ENCODE peak calls at places on chromosome 16, in seven cellular contexts. F is cardiac muscle cell, D is adrenal gland, H is uterus, N is heart left ventricle, S is H9, M is pancreas. J is an unnamed sample.

GRCh38 chr16:81636298-81636960 is 142.7 kb upstream of the PLCG2 start:
- DNase-seq in F (no peak), D (no peak), H (no peak), N (no peak), S (no peak), M (no peak), J (no peak)

GRCh38 chr16:55508941-55509920 is at the start of gene LPCAT2:
- DNase-seq in F (peak; percentile 91), D (peak; percentile 90), H (peak; percentile 91), N (peak; percentile 87), S (peak; percentile 93), M (peak; percentile 77), J (peak; percentile 89)

GRCh38 chr16:86985656-86986030 is 331.5 kb downstream of the C16orf95 start:
- DNase-seq in F (no peak), D (no peak), H (no peak), N (no peak), S (no peak), M (no peak), J (no peak)

GRCh38 chr16:30773826-30774225 is 11.7 kb downstream of the RNF40 start:
- DNase-seq in F (no peak), D (no peak), H (no peak), N (no peak), S (no peak), M (no peak), J (no peak)

GRCh38 chr16:58634265-58634802 is 4.7 kb upstream of the CNOT1 start:
- DNase-seq in F (no peak), D (no peak), H (no peak), N (no peak), S (no peak), M (no peak), J (no peak)

GRCh38 chr16:80404847-80405246 is 135.9 kb upstream of the DYNLRB2 start:
- DNase-seq in F (no peak), D (no peak), H (no peak), N (no peak), S (no peak), M (no peak), J (no peak)

GRCh38 chr16:66271074-66272060 is 95.1 kb upstream of the CDH5 start:
- DNase-seq in F (no peak), D (no peak), H (no peak), N (no peak), S (peak; percentile 28), M (no peak), J (no peak)

GRCh38 chr16:52251495-52251894 is 295.4 kb downstream of the TOX3 start:
- DNase-seq in F (peak; percentile 1), D (no peak), H (no peak), N (no peak), S (no peak), M (no peak), J (no peak)

GRCh38 chr16:66856184-66856730 is 12.0 kb downstream of the CA7 start:
- DNase-seq in F (no peak), D (no peak), H (no peak), N (no peak), S (no peak), M (no peak), J (no peak)

GRCh38 chr16:70683146-70683944 is 2.5 kb downstream of the MTSS2 start:
- DNase-seq in F (no peak), D (no peak), H (no peak), N (no peak), S (no peak), M (no peak), J (no peak)

GRCh38 chr16:47712276-47713224 is 251.4 kb downstream of the PHKB start:
- DNase-seq in F (no peak), D (peak; percentile 25), H (no peak), N (no peak), S (no peak), M (no peak), J (no peak)

GRCh38 chr16:6804461-6804860 is 528.2 kb upstream of the RBFOX1 start:
- DNase-seq in F (no peak), D (no peak), H (no peak), N (no peak), S (no peak), M (no peak), J (no peak)

GRCh38 chr16:20865420-20866126 is 34.6 kb downstream of the DCUN1D3 start:
- DNase-seq in F (no peak), D (no peak), H (no peak), N (no peak), S (no peak), M (no peak), J (no peak)

GRCh38 chr16:85422374-85423185 is 190.5 kb upstream of the GSE1 start:
- DNase-seq in F (no peak), D (no peak), H (peak; percentile 59), N (peak; percentile 19), S (no peak), M (peak; percentile 95), J (no peak)

GRCh38 chr16:19935696-19936095 is 51.0 kb upstream of the GPRC5B start:
- DNase-seq in F (peak; percentile 12), D (no peak), H (no peak), N (no peak), S (no peak), M (no peak), J (no peak)

GRCh38 chr16:12674096-12674495 is 129.6 kb downstream of the CPPED1 start:
- DNase-seq in F (no peak), D (no peak), H (no peak), N (no peak), S (no peak), M (no peak), J (no peak)

GRCh38 chr16:80948886-80949502 is 57.7 kb downstream of the CMC2 start:
- DNase-seq in F (peak; percentile 71), D (peak; percentile 75), H (no peak), N (peak; percentile 40), S (peak; percentile 80), M (no peak), J (peak; percentile 63)

GRCh38 chr16:65453646-65454045 is 331.8 kb upstream of the CDH11 start:
- DNase-seq in F (no peak), D (no peak), H (no peak), N (no peak), S (no peak), M (no peak), J (no peak)

GRCh38 chr16:52526429-52526828 is 20.5 kb downstream of the TOX3 start:
- DNase-seq in F (no peak), D (no peak), H (no peak), N (no peak), S (no peak), M (no peak), J (no peak)

GRCh38 chr16:7227193-7227825 is 105.3 kb upstream of the RBFOX1 start:
- DNase-seq in F (no peak), D (no peak), H (no peak), N (no peak), S (peak; percentile 57), M (no peak), J (peak; percentile 82)

GRCh38 chr16:85202051-85202601 is 89.9 kb upstream of the CIBAR2 start:
- DNase-seq in F (no peak), D (no peak), H (peak; percentile 41), N (no peak), S (no peak), M (no peak), J (no peak)

GRCh38 chr16:3223913-3224515 is 10.9 kb downstream of the ZNF200 start:
- DNase-seq in F (no peak), D (no peak), H (no peak), N (no peak), S (no peak), M (no peak), J (no peak)
- H3K9me3 ChIP-seq in F (no peaks in the 10 kb centered on the region), D (peaks cover 42% of the 10 kb centered on the region), H (no peaks in the 10 kb centered on the region), N (no peaks in the 10 kb centered on the region), S (peaks cover 41% of the 10 kb centered on the region), M (no peaks in the 10 kb centered on the region), J (peaks cover 15% of the 10 kb centered on the region)

GRCh38 chr16:68292425-68292824 is 18.3 kb downstream of the SLC7A6OS start:
- DNase-seq in F (no peak), D (no peak), H (no peak), N (no peak), S (no peak), M (no peak), J (no peak)

GRCh38 chr16:68289202-68289601 is 21.5 kb downstream of the SLC7A6OS start:
- DNase-seq in F (no peak), D (no peak), H (no peak), N (no peak), S (no peak), M (no peak), J (no peak)

GRCh38 chr16:68290455-68290854 is 20.3 kb downstream of the SLC7A6OS start:
- DNase-seq in F (no peak), D (no peak), H (no peak), N (no peak), S (no peak), M (no peak), J (no peak)

GRCh38 chr16:68289621-68290329 is 21.0 kb downstream of the SLC7A6OS start:
- DNase-seq in F (peak; percentile 39), D (no peak), H (no peak), N (no peak), S (no peak), M (no peak), J (no peak)

DNA sequence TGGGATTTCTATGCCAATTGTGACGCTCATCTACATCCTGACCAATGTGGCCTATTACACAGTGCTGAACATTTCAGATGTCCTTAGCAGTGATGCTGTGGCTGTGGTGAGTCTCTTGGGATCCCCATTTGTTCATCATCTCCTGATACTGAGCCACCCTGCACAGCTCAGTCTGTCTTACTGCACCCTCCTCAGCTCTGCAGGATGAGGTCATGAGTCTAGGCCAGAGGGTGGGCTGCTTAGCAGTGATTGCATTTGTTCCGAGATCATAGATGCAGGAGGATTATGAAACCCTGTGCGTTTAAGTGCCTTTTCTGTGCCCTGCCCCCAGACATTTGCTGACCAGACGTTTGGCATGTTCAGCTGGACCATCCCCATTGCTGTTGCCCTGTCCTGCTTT is 19.5 kb downstream of the SLC7A6OS start:
- DNase-seq in F (no peak), D (no peak), H (no peak), N (no peak), S (no peak), M (no peak), J (no peak)
- H3K4me1 ChIP-seq in F (no peaks in the 10 kb centered on the region), D (peaks cover 36% of the 10 kb centered on the region), H (no peaks in the 10 kb centered on the region), N (peaks cover 61% of the 10 kb centered on the region), S (no peaks in the 10 kb centered on the region), M (no peaks in the 10 kb centered on the region), J (peaks cover 4% of the 10 kb centered on the region)

DNA sequence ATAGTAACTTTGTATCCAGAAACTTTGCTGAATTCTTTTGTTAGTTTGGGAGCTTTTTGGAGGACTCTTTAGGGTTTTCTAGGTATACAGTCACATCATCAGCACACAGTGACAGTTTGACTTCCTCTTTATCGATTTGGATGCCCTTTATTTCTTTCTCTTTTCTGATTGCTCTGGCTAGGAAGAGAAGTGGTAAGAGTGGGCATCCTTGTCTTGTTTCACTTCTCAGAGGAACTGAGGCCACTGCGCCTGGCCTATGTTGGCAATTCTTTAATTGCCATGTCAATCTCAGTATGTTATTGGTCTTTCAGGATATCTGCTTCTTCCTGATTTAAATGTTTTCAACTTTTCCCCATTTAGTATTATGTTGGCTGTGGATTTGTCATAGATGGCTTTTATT is 24.6 kb downstream of the ATF7IP2 start:
- DNase-seq in F (no peak), D (no peak), H (no peak), N (no peak), S (no peak), M (no peak), J (no peak)
- H3K9me3 ChIP-seq in F (no peaks in the 10 kb centered on the region), D (peaks cover 27% of the 10 kb centered on the region), H (no peaks in the 10 kb centered on the region), N (no peaks in the 10 kb centered on the region), S (peaks cover 6% of the 10 kb centered on the region), M (no peaks in the 10 kb centered on the region), J (no peaks in the 10 kb centered on the region)

GRCh38 chr16:50269769-50270509 is 3.6 kb downstream of the ADCY7 start:
- DNase-seq in F (no peak), D (no peak), H (no peak), N (no peak), S (no peak), M (no peak), J (no peak)
- H3K4me1 ChIP-seq in F (peaks cover 17% of the 10 kb centered on the region), D (peaks cover 9% of the 10 kb centered on the region), H (peaks cover 10% of the 10 kb centered on the region), N (peaks cover 91% of the 10 kb centered on the region), S (peaks cover 2% of the 10 kb centered on the region), M (no peaks in the 10 kb centered on the region), J (peaks cover 7% of the 10 kb centered on the region)

GRCh38 chr16:320206-320605 is 32.3 kb downstream of the AXIN1 start:
- DNase-seq in F (no peak), D (no peak), H (no peak), N (no peak), S (no peak), M (no peak), J (no peak)
- H3K9me3 ChIP-seq in F (no peaks in the 10 kb centered on the region), D (no peaks in the 10 kb centered on the region), H (no peaks in the 10 kb centered on the region), N (no peaks in the 10 kb centered on the region), S (no peaks in the 10 kb centered on the region), M (no peaks in the 10 kb centered on the region), J (no peaks in the 10 kb centered on the region)